ENCODE peak calls at places on chromosome 22, in eight cellular contexts. A is endothelial cell of umbilical vein, C is breast epithelium, O is transverse colon, W is sigmoid colon, R is HCT116, K is H1, L is spleen. B is an unnamed sample.

GRCh38 chr22:45516163-45516562 is 13.5 kb downstream of the FBLN1 start:
- DNase-seq in W (no peak), O (no peak), C (no peak), K (no peak), R (no peak), L (no peak), A (no peak), B (no peak)

GRCh38 chr22:34669001-34669400 is 397.0 kb upstream of the ISX start:
- DNase-seq in W (no peak), K (no peak), O (no peak), A (no peak), L (no peak), C (no peak), R (no peak), B (no peak)

GRCh38 chr22:21587803-21588611 is 20.5 kb downstream of the UBE2L3 start:
- DNase-seq in C (no peak), O (peak; percentile 22), L (no peak), A (no peak), W (no peak), K (no peak), R (no peak), B (no peak)

GRCh38 chr22:37546436-37547248 is 13.6 kb upstream of the CDC42EP1 start:
- DNase-seq in K (no peak), R (no peak), W (peak; percentile 91), C (no peak), A (peak; percentile 44), O (peak; percentile 32), L (no peak), B (peak; percentile 79)

GRCh38 chr22:46726066-46726985 is 11.7 kb downstream of the CERK start:
- DNase-seq in C (no peak), O (no peak), K (no peak), W (no peak), R (no peak), A (no peak), L (no peak), B (no peak)

GRCh38 chr22:27420186-27420816 is 381.3 kb downstream of the MN1 start:
- DNase-seq in O (no peak), K (no peak), A (no peak), L (peak; percentile 29), R (no peak), C (no peak), W (no peak), B (no peak)

GRCh38 chr22:36756746-36757607 is 18.9 kb downstream of the IFT27 start:
- DNase-seq in O (no peak), W (peak; percentile 64), C (no peak), R (no peak), L (no peak), K (no peak), A (no peak), B (no peak)

GRCh38 chr22:37218771-37219411 is 6.6 kb upstream of the SSTR3 start:
- DNase-seq in O (peak; percentile 52), C (no peak), R (no peak), A (no peak), L (peak; percentile 78), W (no peak), K (no peak), B (no peak)

GRCh38 chr22:44884968-44885805 is 124.6 kb downstream of the PHF21B start:
- DNase-seq in A (no peak), L (peak; percentile 59), R (no peak), W (peak; percentile 47), O (no peak), K (no peak), C (no peak), B (no peak)

GRCh38 chr22:44668190-44668885 is 33.7 kb upstream of the PRR5 start:
- DNase-seq in L (peak; percentile 87), C (no peak), K (no peak), R (no peak), A (no peak), O (no peak), W (peak; percentile 64), B (peak; percentile 90)

GRCh38 chr22:19109198-19110063 is 12.8 kb downstream of the DGCR2 start:
- DNase-seq in W (no peak), C (peak; percentile 62), R (no peak), O (peak; percentile 52), K (no peak), L (no peak), A (peak; percentile 28), B (no peak)

GRCh38 chr22:19085233-19086043 is 36.8 kb downstream of the DGCR2 start:
- DNase-seq in K (no peak), W (peak; percentile 30), L (no peak), R (no peak), O (no peak), A (peak; percentile 64), C (no peak), B (no peak)

GRCh38 chr22:44405661-44406060 is 92.4 kb downstream of the RTL6 start:
- DNase-seq in R (no peak), L (peak; percentile 51), A (no peak), O (no peak), K (no peak), C (no peak), W (peak; percentile 37), B (no peak)

GRCh38 chr22:27533105-27533504 is 268.5 kb downstream of the MN1 start:
- DNase-seq in O (no peak), W (no peak), C (no peak), A (no peak), K (no peak), R (no peak), L (no peak), B (no peak)

GRCh38 chr22:37581534-37581933 is 1.6 kb upstream of the LGALS2 start:
- DNase-seq in W (no peak), L (peak; percentile 84), A (no peak), R (no peak), O (peak; percentile 72), K (no peak), C (peak; percentile 84), B (peak; percentile 81)

GRCh38 chr22:24496661-24497060 is 1.5 kb downstream of the UPB1 start:
- DNase-seq in A (no peak), L (no peak), W (no peak), O (no peak), C (no peak), R (no peak), K (no peak), B (no peak)
- H3K27me3 ChIP-seq in A (no peaks in the 10 kb centered on the region), L (peaks cover 11% of the 10 kb centered on the region), W (peaks cover 29% of the 10 kb centered on the region), O (peaks cover 38% of the 10 kb centered on the region), C (peaks cover 17% of the 10 kb centered on the region), R (no peaks in the 10 kb centered on the region), K (peaks cover 20% of the 10 kb centered on the region), B (no peaks in the 10 kb centered on the region)

GRCh38 chr22:23210428-23211170 is 30.3 kb downstream of the BCR start:
- DNase-seq in L (no peak), R (no peak), K (no peak), A (no peak), O (no peak), C (no peak), W (no peak), B (no peak)
- TF ChIP-seq POLR2AphosphoS5 in L (no peak), R (no peak), K (no peak), A (no peak), O (no peak), C (no peak), W (no peak), B (no peak)

GRCh38 chr22:48869161-48869560 is 958.5 kb downstream of the BRD1 start:
- DNase-seq in R (no peak), L (peak; percentile 43), K (no peak), A (no peak), O (no peak), W (peak; percentile 41), C (no peak), B (no peak)
- H3K9me3 ChIP-seq in R (no peaks in the 10 kb centered on the region), L (no peaks in the 10 kb centered on the region), K (no peaks in the 10 kb centered on the region), A (peaks cover 18% of the 10 kb centered on the region), O (no peaks in the 10 kb centered on the region), W (no peaks in the 10 kb centered on the region), C (no peaks in the 10 kb centered on the region), B (no peaks in the 10 kb centered on the region)

GRCh38 chr22:20236052-20236717 is 31.9 kb downstream of the RTN4R start:
- DNase-seq in C (no peak), W (no peak), K (no peak), R (no peak), O (no peak), L (no peak), A (no peak), B (no peak)

GRCh38 chr22:20235453-20235991 is 32.6 kb downstream of the RTN4R start:
- DNase-seq in O (no peak), K (no peak), A (no peak), C (no peak), L (no peak), R (no peak), W (no peak), B (peak; percentile 74)

GRCh38 chr22:20238567-20239062 is 29.5 kb downstream of the RTN4R start:
- DNase-seq in L (peak; percentile 89), K (peak; percentile 34), C (no peak), R (peak; percentile 13), O (peak; percentile 44), A (peak; percentile 30), W (no peak), B (peak; percentile 65)

GRCh38 chr22:20239063-20239950 is 28.8 kb downstream of the RTN4R start:
- DNase-seq in R (no peak), A (peak; percentile 12), K (no peak), O (peak; percentile 19), W (no peak), C (no peak), L (peak; percentile 86), B (peak; percentile 88)

DNA sequence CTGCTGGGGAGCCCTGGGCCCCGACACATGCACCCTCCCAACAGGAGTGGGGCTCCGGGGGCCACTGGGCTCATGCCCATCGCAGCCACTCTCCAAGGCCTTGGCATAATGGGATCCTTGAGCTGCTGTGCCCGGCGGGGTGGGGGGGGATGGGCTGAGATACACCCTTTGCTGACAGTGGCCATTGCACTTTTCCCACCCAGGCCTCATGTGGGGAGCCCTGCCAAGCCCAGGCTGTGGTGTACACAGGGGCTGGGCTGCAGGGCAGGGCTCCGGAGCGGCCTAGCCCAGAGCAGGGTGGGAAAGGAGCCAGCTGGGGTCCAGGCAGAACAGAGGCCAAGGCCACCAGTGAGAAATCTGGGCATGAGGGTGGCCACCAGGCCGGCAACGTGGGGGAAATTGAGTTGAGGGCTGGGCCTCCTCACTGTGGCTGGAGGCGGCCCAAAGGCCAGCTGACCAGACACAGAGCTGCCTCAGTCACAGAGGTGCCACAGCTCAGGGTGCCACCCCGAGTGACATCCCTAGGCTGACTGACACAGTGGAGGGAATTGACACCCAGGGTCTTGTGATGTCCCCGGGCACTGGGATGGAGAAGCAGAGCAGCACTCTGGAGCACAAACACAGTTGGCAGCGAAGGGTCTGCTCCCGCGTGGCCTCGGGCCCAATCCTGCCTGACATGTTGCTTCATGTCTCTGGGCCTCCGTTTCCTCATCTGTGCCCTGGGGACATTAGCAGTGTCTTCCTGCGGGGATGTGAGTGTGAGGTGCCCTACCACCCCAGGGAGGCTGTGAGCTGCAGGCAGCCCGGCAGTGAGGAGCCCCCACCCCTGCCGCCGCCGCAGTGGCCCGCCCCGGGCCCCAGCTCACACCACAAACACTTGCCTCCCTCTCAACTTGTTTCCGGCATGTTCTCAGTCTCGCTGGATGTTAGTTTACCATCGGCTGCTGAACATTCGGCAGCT is 30.4 kb downstream of the RTN4R start:
- DNase-seq in R (no peak), C (no peak), O (no peak), L (peak; percentile 85), A (no peak), K (no peak), W (no peak), B (peak; percentile 83)
- H3K27me3 ChIP-seq in R (no peaks in the 10 kb centered on the region), C (no peaks in the 10 kb centered on the region), O (no peaks in the 10 kb centered on the region), L (no peaks in the 10 kb centered on the region), A (no peaks in the 10 kb centered on the region), K (no peaks in the 10 kb centered on the region), W (peaks cover 4% of the 10 kb centered on the region), B (no peaks in the 10 kb centered on the region)